ENCODE peak calls at places on chromosomes 16 and 17, in four cellular contexts. N is WTC11, I is GM12878, U is HepG2. W is an unnamed sample.

GRCh38 chr16:23950291-23950894 is 114.6 kb downstream of the PRKCB start:
- DNase-seq in U (no peak), I (no peak), N (no peak), W (no peak)

GRCh38 chr16:24309222-24309905 is 53.2 kb downstream of the CACNG3 start:
- DNase-seq in N (no peak), U (peak), I (no peak), W (no peak)

GRCh38 chr16:84007946-84008345 is 34.6 kb downstream of the SLC38A8 start:
- DNase-seq in U (no peak), N (no peak), I (no peak), W (no peak)

GRCh38 chr17:49290690-49291326 is 60.2 kb upstream of the PHOSPHO1 start:
- DNase-seq in I (no peak), N (no peak), U (peak), W (peak)

GRCh38 chr16:88566158-88566557 is 4.0 kb upstream of the ZC3H18 start:
- DNase-seq in N (no peak), I (no peak), U (no peak), W (peak)

GRCh38 chr16:51392651-51393187 is 241.6 kb upstream of the SALL1 start:
- DNase-seq in I (no peak), U (no peak), N (peak), W (peak)

GRCh38 chr17:13253746-13254410 is 236.1 kb upstream of the ELAC2 start:
- DNase-seq in N (no peak), U (no peak), I (no peak), W (no peak)

GRCh38 chr17:61124562-61124961 is 275.1 kb upstream of the TBX2 start:
- DNase-seq in N (no peak), I (no peak), U (no peak), W (no peak)

GRCh38 chr17:8621585-8621984 is 8.9 kb downstream of the MYH10 start:
- DNase-seq in N (no peak), I (no peak), U (no peak), W (no peak)

GRCh38 chr16:89027281-89027680 is 50.3 kb upstream of the CBFA2T3 start:
- DNase-seq in I (no peak), U (no peak), N (no peak), W (no peak)

GRCh38 chr16:78673157-78673556 is 573.7 kb downstream of the WWOX start:
- DNase-seq in N (no peak), U (no peak), I (no peak), W (no peak)

GRCh38 chr16:75733305-75734141 is 7.2 kb upstream of the CPHXL start:
- DNase-seq in I (no peak), U (no peak), N (no peak), W (no peak)

GRCh38 chr16:31409433-31409832 is 16.3 kb downstream of the ITGAD start:
- DNase-seq in U (no peak), I (no peak), N (no peak), W (no peak)

GRCh38 chr16:64702415-64702814 is 419.4 kb downstream of the CDH11 start:
- DNase-seq in I (no peak), N (no peak), U (no peak), W (no peak)

GRCh38 chr17:68771867-68772515 is 170.8 kb upstream of the FAM20A start:
- DNase-seq in U (peak), N (no peak), I (no peak), W (peak)

GRCh38 chr16:58829096-58829495 is 95.0 kb upstream of the GOT2 start:
- DNase-seq in N (no peak), I (no peak), U (no peak), W (no peak)

GRCh38 chr17:11238710-11239109 is 2.3 kb upstream of the SHISA6 start:
- DNase-seq in U (no peak), N (no peak), I (no peak), W (no peak)

GRCh38 chr16:5158494-5158893 is 60.9 kb upstream of the EEF2KMT start:
- DNase-seq in I (no peak), U (no peak), N (no peak), W (no peak)

GRCh38 chr16:29009050-29009837 is 24.4 kb downstream of the LAT start:
- DNase-seq in U (no peak), I (no peak), N (no peak), W (no peak)

GRCh38 chr17:45267436-45268055 is 5.7 kb upstream of the SPATA32 start:
- DNase-seq in U (no peak), I (no peak), N (no peak), W (no peak)

GRCh38 chr16:23062524-23062923 is 86.7 kb downstream of the USP31 start:
- DNase-seq in N (no peak), U (no peak), I (no peak), W (no peak)

GRCh38 chr17:80751070-80751459 is 206.4 kb downstream of the RPTOR start:
- DNase-seq in N (no peak), I (no peak), U (no peak), W (no peak)

GRCh38 chr17:64498308-64499203 is 1.7 kb upstream of the POLG2 start:
- DNase-seq in N (no peak), I (no peak), U (no peak), W (no peak)

GRCh38 chr16:82756283-82756599 is 129.5 kb downstream of the CDH13 start:
- DNase-seq in I (no peak), N (no peak), U (no peak), W (no peak)

GRCh38 chr17:7019406-7019805 is 3.4 kb upstream of the BCL6B start:
- DNase-seq in I (no peak), U (no peak), N (no peak), W (no peak)

GRCh38 chr16:67977005-67977404 is 3.3 kb downstream of the DPEP3 start:
- DNase-seq in U (no peak), N (no peak), I (no peak), W (no peak)

GRCh38 chr16:85202631-85203461 is 90.6 kb upstream of the CIBAR2 start:
- DNase-seq in N (peak), U (no peak), I (no peak), W (peak)

GRCh38 chr16:70753228-70753627 is 47.7 kb downstream of the VAC14 start:
- DNase-seq in N (no peak), I (no peak), U (no peak), W (no peak)

GRCh38 chr17:80068301-80069160 is 32.1 kb downstream of the CCDC40 start:
- DNase-seq in N (no peak), U (peak), I (no peak), W (no peak)

GRCh38 chr16:86217891-86218270 is 292.4 kb upstream of the FOXF1 start:
- DNase-seq in N (no peak), I (no peak), U (no peak), W (no peak)
- TF ChIP-seq CREB1 in N (no peak), I (no peak), U (no peak), W (no peak)

GRCh38 chr16:10579965-10580918 is at the start of gene EMP2:
- DNase-seq in I (no peak), N (peak), U (peak), W (peak)
- TF ChIP-seq CREB1 in I (no peak), N (no peak), U (peak), W (peak)

DNA sequence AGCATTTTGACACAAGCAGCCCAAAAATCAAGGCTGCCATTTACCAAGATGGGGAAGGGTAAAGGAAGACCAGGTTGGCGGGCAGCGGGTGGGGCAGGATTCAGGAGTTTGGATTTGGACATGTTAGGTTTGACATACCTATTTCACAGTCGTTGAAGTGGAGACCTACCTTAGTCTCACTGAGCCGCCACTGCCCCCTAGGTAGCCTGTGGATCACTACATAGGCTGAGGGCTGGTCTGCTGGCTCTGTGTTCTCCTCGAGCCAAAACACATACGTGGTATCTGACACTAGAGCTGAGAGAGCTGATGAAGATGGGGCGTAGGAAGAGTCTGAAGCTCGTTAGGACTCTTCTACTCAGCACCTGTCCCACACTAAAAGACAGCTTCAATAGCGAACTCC is 115.1 kb downstream of the HIC1 start:
- DNase-seq in N (peak), I (no peak), U (peak), W (peak)
- TF ChIP-seq CREB1 in N (no peak), I (no peak), U (no peak), W (no peak)

GRCh38 chr16:56781565-56781964 is 51.6 kb downstream of the NUP93 start:
- DNase-seq in U (no peak), I (no peak), N (no peak), W (peak)
- TF ChIP-seq CREB1 in U (no peak), I (no peak), N (no peak), W (no peak)

GRCh38 chr17:205176-205538 is 23.7 kb upstream of the DOC2B start:
- DNase-seq in N (peak), U (no peak), I (no peak), W (no peak)

GRCh38 chr17:206941-207560 is 25.6 kb upstream of the DOC2B start:
- DNase-seq in U (no peak), I (no peak), N (no peak), W (no peak)

GRCh38 chr17:205817-206216 is 24.4 kb upstream of the DOC2B start:
- DNase-seq in N (no peak), I (no peak), U (no peak), W (no peak)

GRCh38 chr17:208429-208828 is 27.0 kb upstream of the DOC2B start:
- DNase-seq in I (no peak), N (no peak), U (no peak), W (no peak)

DNA sequence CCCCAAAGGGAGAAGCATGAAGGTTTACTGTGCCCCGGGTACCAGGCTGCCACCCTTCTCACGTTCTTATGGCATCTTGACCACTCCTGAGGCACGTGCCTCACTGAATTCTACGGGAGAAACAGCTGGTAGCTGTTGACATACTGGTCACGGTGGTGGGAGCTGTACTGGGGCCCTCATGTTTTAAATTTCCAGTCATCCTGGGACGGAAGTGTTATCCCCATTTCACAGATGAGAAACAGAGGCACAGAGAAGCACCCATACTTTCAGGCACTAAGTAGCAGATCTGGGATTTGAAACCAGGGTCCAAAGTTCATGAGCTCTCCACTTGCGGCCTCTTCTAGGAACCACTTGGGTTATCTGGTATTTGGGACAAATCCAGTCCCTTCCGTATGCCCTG is 26.3 kb upstream of the DOC2B start:
- DNase-seq in U (no peak), I (no peak), N (no peak), W (no peak)
- TF ChIP-seq CREB1 in U (no peak), I (no peak), N (no peak), W (no peak)